ENCODE peak calls at places on chromosomes 1 and 21, in four cellular contexts. J is activated T-cell treated with anti-CD3 and anti-CD28 coated beads, Interleukin-2, amount 50 U/mL, for 72 hours; N is HFF-Myc; K is activated T-helper 1 cell treated with anti-CD3 and anti-CD28 coated beads, Interleukin-12 subunit alpha, Interleukin-12 subunit beta, Interleukin-2, Interleukin-4 antibody, amounts not matched to agents 30 ng/mL and 10 ng/mL and 1 ng/mL, durations not matched to agents 14 hours and 24 hours and 36 hours. B is an unnamed sample.

GRCh38 chr1:206705187-206705586 is 20.5 kb downstream of the MAPKAPK2 start:
- DNase-seq in J (no peak), N (no peak), K (no peak), B (no peak)

GRCh38 chr1:44713321-44713781 is 17.6 kb downstream of the RNU5D-1 start:
- DNase-seq in J (no peak), N (no peak), K (no peak), B (no peak)

GRCh38 chr1:111505641-111506119 is 2.2 kb upstream of the ADORA3 start:
- DNase-seq in J (peak), N (no peak), K (no peak), B (peak)

GRCh38 chr1:162536511-162536910 is 25.0 kb upstream of the UAP1 start:
- DNase-seq in J (peak), N (peak), K (no peak), B (no peak)

GRCh38 chr1:116290085-116290670 is 82.9 kb upstream of the ATP1A1 start:
- DNase-seq in J (no peak), N (no peak), K (no peak), B (no peak)

GRCh38 chr1:174996474-174996873 is 3.3 kb upstream of the CACYBP start:
- DNase-seq in J (no peak), N (no peak), K (no peak), B (no peak)

GRCh38 chr1:205775015-205775716 is at the start of gene RAB29:
- DNase-seq in J (peak), N (peak), K (peak), B (peak)

GRCh38 chr1:30045304-30046090 is 677.9 kb downstream of the MATN1 start:
- DNase-seq in J (no peak), N (no peak), K (no peak), B (no peak)

GRCh38 chr1:87449348-87449963 is 120.8 kb downstream of the LMO4 start:
- DNase-seq in J (peak), N (no peak), K (no peak), B (no peak)

GRCh38 chr1:206823725-206824124 is 41.7 kb upstream of the IL20 start:
- DNase-seq in J (no peak), N (no peak), K (no peak), B (no peak)

GRCh38 chr1:242842094-242842493 is 317.6 kb upstream of the PLD5 start:
- DNase-seq in J (no peak), N (no peak), K (no peak), B (no peak)

GRCh38 chr1:53637726-53638640 is 101.0 kb downstream of the GLIS1 start:
- DNase-seq in J (no peak), N (no peak), K (no peak), B (peak)

GRCh38 chr1:62103880-62104279 is 90.8 kb upstream of the L1TD1 start:
- DNase-seq in J (no peak), N (no peak), K (no peak), B (no peak)

GRCh38 chr1:47325530-47325929 is 8.1 kb upstream of the CMPK1 start:
- DNase-seq in J (no peak), N (no peak), K (no peak), B (no peak)

GRCh38 chr1:156859523-156860112 is 701 bp upstream of the INSRR start:
- DNase-seq in J (peak), N (no peak), K (no peak), B (peak)

GRCh38 chr1:91537281-91538069 is 36.8 kb downstream of the CDC7 start:
- DNase-seq in J (no peak), N (no peak), K (no peak), B (no peak)

GRCh38 chr1:183885142-183885735 is 80.3 kb downstream of the RGL1 start:
- DNase-seq in J (no peak), N (no peak), K (no peak), B (no peak)

GRCh38 chr21:33011462-33011861 is 14.3 kb upstream of the OLIG2 start:
- DNase-seq in J (no peak), N (peak), K (no peak), B (no peak)

GRCh38 chr1:179369751-179370341 is 4.1 kb downstream of the AXDND1 start:
- DNase-seq in J (peak), N (peak), K (peak), B (peak)

GRCh38 chr1:7885513-7886298 is 32.8 kb upstream of the UTS2 start:
- DNase-seq in J (peak), N (no peak), K (no peak), B (peak)

GRCh38 chr1:40783001-40783905 is at the start of gene KCNQ4:
- DNase-seq in J (no peak), N (no peak), K (no peak), B (peak)

GRCh38 chr21:25402134-25402957 is 204.9 kb downstream of the MRPL39 start:
- DNase-seq in J (peak), N (no peak), K (no peak), B (no peak)

GRCh38 chr1:84266748-84267147 is 34.8 kb upstream of the SAMD13 start:
- DNase-seq in J (no peak), N (no peak), K (no peak), B (no peak)

GRCh38 chr1:243269461-243269801 is 13.6 kb downstream of the SDCCAG8 start:
- DNase-seq in J (no peak), N (no peak), K (no peak), B (no peak)

GRCh38 chr1:212712451-212713303 is 13.0 kb upstream of the BATF3 start:
- DNase-seq in J (peak), N (no peak), K (no peak), B (no peak)

GRCh38 chr1:247769603-247770002 is 9.2 kb upstream of the OR1C1 start:
- DNase-seq in J (no peak), N (no peak), K (no peak), B (no peak)

GRCh38 chr1:234582626-234583354 is 27.2 kb downstream of the IRF2BP2 start:
- DNase-seq in J (no peak), N (no peak), K (no peak), B (no peak)

GRCh38 chr1:229003233-229004031 is 267.5 kb upstream of the RAB4A start:
- DNase-seq in J (no peak), N (no peak), K (no peak), B (no peak)

GRCh38 chr1:32775640-32776337 is 41.4 kb downstream of the YARS1 start:
- DNase-seq in J (no peak), N (no peak), K (no peak), B (no peak)

GRCh38 chr1:114668784-114669561 is 876 bp downstream of the DENND2C start:
- DNase-seq in J (no peak), N (no peak), K (no peak), B (no peak)

GRCh38 chr1:92752719-92753118 is 32.2 kb downstream of the EVI5 start:
- DNase-seq in J (no peak), N (peak), K (no peak), B (no peak)

GRCh38 chr1:12617901-12618660 is at the start of gene DHRS3:
- DNase-seq in J (peak), N (no peak), K (peak), B (peak)